ENCODE peak calls at places on chromosomes 2 and 18, in nine cellular contexts. V, C, H, T, Y, P, W, N and Z are unnamed samples.

GRCh38 chr2:137192366-137193315 is 427.3 kb downstream of the THSD7B start:
- DNase-seq in V (no peak), C (no peak), H (no peak), T (no peak), Y (no peak), P (no peak), W (no peak), N (no peak), Z (peak)

GRCh38 chr2:215635788-215636139 is 199.9 kb upstream of the FN1 start:
- DNase-seq in V (no peak), C (no peak), H (no peak), T (no peak), Y (no peak), P (no peak), W (no peak), N (no peak), Z (peak)

GRCh38 chr2:158487419-158487818 is 30.7 kb downstream of the PKP4 start:
- DNase-seq in V (no peak), C (no peak), H (no peak), T (no peak), Y (no peak), P (no peak), W (no peak), N (no peak), Z (no peak)

GRCh38 chr2:75605770-75606535 is 40.6 kb upstream of the MRPL19 start:
- DNase-seq in V (no peak), C (no peak), H (no peak), T (no peak), Y (no peak), P (no peak), W (no peak), N (no peak), Z (peak)

GRCh38 chr18:9066358-9066757 is 36.1 kb upstream of the NDUFV2 start:
- DNase-seq in V (no peak), C (no peak), H (no peak), T (no peak), Y (no peak), P (no peak), W (no peak), N (peak), Z (no peak)

GRCh38 chr2:239566162-239566994 is 165.6 kb upstream of the HDAC4 start:
- DNase-seq in V (no peak), C (no peak), H (no peak), T (no peak), Y (no peak), P (no peak), W (no peak), N (no peak), Z (no peak)

GRCh38 chr18:51153659-51154371 is 43.7 kb downstream of the MEX3C start:
- DNase-seq in V (no peak), C (peak), H (no peak), T (no peak), Y (peak), P (no peak), W (peak), N (peak), Z (no peak)

GRCh38 chr18:34837769-34838194 is 127.7 kb downstream of the DTNA start:
- DNase-seq in V (no peak), C (no peak), H (no peak), T (no peak), Y (peak), P (no peak), W (no peak), N (no peak), Z (no peak)

GRCh38 chr2:54577035-54577434 is 120.9 kb downstream of the SPTBN1 start:
- DNase-seq in V (no peak), C (no peak), H (peak), T (peak), Y (no peak), P (peak), W (no peak), N (no peak), Z (no peak)

GRCh38 chr2:239443666-239444567 is 43.1 kb upstream of the HDAC4 start:
- DNase-seq in V (no peak), C (no peak), H (no peak), T (no peak), Y (no peak), P (no peak), W (no peak), N (no peak), Z (peak)

GRCh38 chr2:235894839-235895238 is 273.3 kb downstream of the GBX2 start:
- DNase-seq in V (no peak), C (no peak), H (no peak), T (no peak), Y (no peak), P (no peak), W (no peak), N (no peak), Z (no peak)

GRCh38 chr2:181947273-181947672 is 38.4 kb upstream of the PPP1R1C start:
- DNase-seq in V (no peak), C (no peak), H (no peak), T (no peak), Y (no peak), P (no peak), W (no peak), N (no peak), Z (peak)

GRCh38 chr2:233244818-233245217 is 6.7 kb upstream of the ATG16L1 start:
- DNase-seq in V (no peak), C (no peak), H (no peak), T (no peak), Y (no peak), P (no peak), W (no peak), N (no peak), Z (peak)

GRCh38 chr2:175251425-175252041 is 70.0 kb upstream of the ATP5MC3 start:
- DNase-seq in V (peak), C (no peak), H (peak), T (peak), Y (no peak), P (peak), W (no peak), N (peak), Z (peak)

GRCh38 chr2:54604771-54605350 is 118.6 kb upstream of the EML6 start:
- DNase-seq in V (no peak), C (peak), H (no peak), T (no peak), Y (no peak), P (no peak), W (no peak), N (no peak), Z (no peak)

GRCh38 chr2:20356042-20356441 is 5.4 kb upstream of the PUM2 start:
- DNase-seq in V (no peak), C (no peak), H (no peak), T (no peak), Y (no peak), P (peak), W (no peak), N (no peak), Z (peak)

GRCh38 chr2:157866202-157866601 is 9.9 kb downstream of the ACVR1 start:
- DNase-seq in V (no peak), C (no peak), H (no peak), T (no peak), Y (no peak), P (no peak), W (no peak), N (no peak), Z (peak)

GRCh38 chr2:228039752-228040534 is 141.5 kb downstream of the SPHKAP start:
- DNase-seq in V (peak), C (no peak), H (peak), T (no peak), Y (no peak), P (peak), W (no peak), N (peak), Z (peak)

GRCh38 chr2:192165842-192166241 is 28.9 kb downstream of the TMEFF2 start:
- DNase-seq in V (no peak), C (no peak), H (no peak), T (no peak), Y (no peak), P (no peak), W (no peak), N (no peak), Z (no peak)

GRCh38 chr2:212539145-212539880 is 711 bp upstream of the ERBB4 start:
- DNase-seq in V (no peak), C (no peak), H (peak), T (peak), Y (peak), P (no peak), W (no peak), N (no peak), Z (peak)

GRCh38 chr2:232473467-232473890 is 14.2 kb downstream of the ECEL1 start:
- DNase-seq in V (no peak), C (no peak), H (no peak), T (peak), Y (no peak), P (peak), W (no peak), N (no peak), Z (peak)